ENCODE peak calls at places on chromosome 18, in seven cellular contexts. One of them, this sample, is unnamed.

GRCh38 chr18:63016270-63016669 is 300.9 kb downstream of the PHLPP1 start:
- DNase-seq in heart right ventricle: no peak
- DNase-seq in adrenal gland: peak
- DNase-seq in astrocyte of the spinal cord: peak
- DNase-seq in right lobe of liver: no peak
- DNase-seq in RWPE2: no peak
- DNase-seq in dorsolateral prefrontal cortex: no peak
- DNase-seq in this sample: peak

GRCh38 chr18:64219511-64219910 is 70.6 kb upstream of the LINC00305 start:
- DNase-seq in astrocyte of the spinal cord: no peak
- DNase-seq in adrenal gland: no peak
- DNase-seq in dorsolateral prefrontal cortex: no peak
- DNase-seq in heart right ventricle: no peak
- DNase-seq in right lobe of liver: no peak
- DNase-seq in RWPE2: no peak
- DNase-seq in this sample: no peak

GRCh38 chr18:54109131-54109683 is 115.3 kb downstream of the MBD2 start:
- DNase-seq in adrenal gland: no peak
- DNase-seq in RWPE2: no peak
- DNase-seq in heart right ventricle: no peak
- DNase-seq in dorsolateral prefrontal cortex: no peak
- DNase-seq in astrocyte of the spinal cord: no peak
- DNase-seq in right lobe of liver: no peak
- DNase-seq in this sample: no peak

GRCh38 chr18:59008302-59008974 is 131.2 kb upstream of the SEC11C start:
- DNase-seq in RWPE2: no peak
- DNase-seq in right lobe of liver: no peak
- DNase-seq in heart right ventricle: no peak
- DNase-seq in astrocyte of the spinal cord: peak
- DNase-seq in adrenal gland: no peak
- DNase-seq in dorsolateral prefrontal cortex: no peak
- DNase-seq in this sample: peak

GRCh38 chr18:9516437-9517064 is 41.2 kb downstream of the RALBP1 start:
- DNase-seq in right lobe of liver: no peak
- DNase-seq in dorsolateral prefrontal cortex: no peak
- DNase-seq in astrocyte of the spinal cord: peak
- DNase-seq in heart right ventricle: no peak
- DNase-seq in adrenal gland: no peak
- DNase-seq in RWPE2: no peak
- DNase-seq in this sample: no peak

GRCh38 chr18:5503740-5504139 is 40.1 kb downstream of the EPB41L3 start:
- DNase-seq in adrenal gland: no peak
- DNase-seq in dorsolateral prefrontal cortex: no peak
- DNase-seq in astrocyte of the spinal cord: no peak
- DNase-seq in right lobe of liver: no peak
- DNase-seq in heart right ventricle: no peak
- DNase-seq in RWPE2: no peak
- DNase-seq in this sample: no peak

GRCh38 chr18:73717570-73717969 is 430.1 kb downstream of the FBXO15 start:
- DNase-seq in heart right ventricle: no peak
- DNase-seq in right lobe of liver: no peak
- DNase-seq in RWPE2: no peak
- DNase-seq in dorsolateral prefrontal cortex: no peak
- DNase-seq in adrenal gland: no peak
- DNase-seq in astrocyte of the spinal cord: peak
- DNase-seq in this sample: peak

GRCh38 chr18:48656582-48656981 is 117.8 kb downstream of the CTIF start:
- DNase-seq in dorsolateral prefrontal cortex: no peak
- DNase-seq in astrocyte of the spinal cord: peak
- DNase-seq in right lobe of liver: no peak
- DNase-seq in adrenal gland: peak
- DNase-seq in RWPE2: no peak
- DNase-seq in heart right ventricle: no peak
- DNase-seq in this sample: no peak

GRCh38 chr18:72375628-72376027 is 168.5 kb downstream of the CBLN2 start:
- DNase-seq in adrenal gland: no peak
- DNase-seq in heart right ventricle: no peak
- DNase-seq in astrocyte of the spinal cord: peak
- DNase-seq in dorsolateral prefrontal cortex: no peak
- DNase-seq in RWPE2: no peak
- DNase-seq in right lobe of liver: no peak
- DNase-seq in this sample: no peak

GRCh38 chr18:51433881-51434280 is 236.4 kb upstream of the MEX3C start:
- DNase-seq in astrocyte of the spinal cord: no peak
- DNase-seq in right lobe of liver: no peak
- DNase-seq in RWPE2: no peak
- DNase-seq in dorsolateral prefrontal cortex: no peak
- DNase-seq in heart right ventricle: no peak
- DNase-seq in adrenal gland: no peak
- DNase-seq in this sample: no peak

GRCh38 chr18:29307231-29307630 is 1130.3 kb upstream of the CDH2 start:
- DNase-seq in right lobe of liver: no peak
- DNase-seq in astrocyte of the spinal cord: no peak
- DNase-seq in adrenal gland: no peak
- DNase-seq in RWPE2: no peak
- DNase-seq in heart right ventricle: no peak
- DNase-seq in dorsolateral prefrontal cortex: no peak
- DNase-seq in this sample: no peak

GRCh38 chr18:49461602-49461977 is 1.1 kb upstream of the DYM start:
- DNase-seq in adrenal gland: no peak
- DNase-seq in astrocyte of the spinal cord: no peak
- DNase-seq in RWPE2: no peak
- DNase-seq in dorsolateral prefrontal cortex: no peak
- DNase-seq in heart right ventricle: no peak
- DNase-seq in right lobe of liver: no peak
- DNase-seq in this sample: no peak

GRCh38 chr18:52715961-52716360 is 376.0 kb downstream of the DCC start:
- DNase-seq in RWPE2: no peak
- DNase-seq in astrocyte of the spinal cord: no peak
- DNase-seq in right lobe of liver: no peak
- DNase-seq in adrenal gland: no peak
- DNase-seq in dorsolateral prefrontal cortex: no peak
- DNase-seq in heart right ventricle: no peak
- DNase-seq in this sample: no peak

GRCh38 chr18:37452697-37453385 is 112.8 kb downstream of the CELF4 start:
- DNase-seq in dorsolateral prefrontal cortex: no peak
- DNase-seq in astrocyte of the spinal cord: no peak
- DNase-seq in RWPE2: no peak
- DNase-seq in heart right ventricle: no peak
- DNase-seq in right lobe of liver: no peak
- DNase-seq in adrenal gland: no peak
- DNase-seq in this sample: no peak

GRCh38 chr18:45245036-45245638 is 370.1 kb upstream of the SLC14A2 start:
- DNase-seq in adrenal gland: no peak
- DNase-seq in dorsolateral prefrontal cortex: no peak
- DNase-seq in right lobe of liver: no peak
- DNase-seq in astrocyte of the spinal cord: peak
- DNase-seq in heart right ventricle: no peak
- DNase-seq in RWPE2: no peak
- DNase-seq in this sample: no peak

GRCh38 chr18:13660510-13660909 is 65.8 kb downstream of the FAM210A start:
- DNase-seq in astrocyte of the spinal cord: no peak
- DNase-seq in dorsolateral prefrontal cortex: no peak
- DNase-seq in heart right ventricle: no peak
- DNase-seq in right lobe of liver: no peak
- DNase-seq in adrenal gland: no peak
- DNase-seq in RWPE2: no peak
- DNase-seq in this sample: no peak

GRCh38 chr18:8806798-8807501 is 101.6 kb downstream of the MTCL1 start:
- DNase-seq in RWPE2: no peak
- DNase-seq in dorsolateral prefrontal cortex: no peak
- DNase-seq in heart right ventricle: no peak
- DNase-seq in astrocyte of the spinal cord: no peak
- DNase-seq in right lobe of liver: no peak
- DNase-seq in adrenal gland: no peak
- DNase-seq in this sample: no peak

GRCh38 chr18:54392621-54393023 is 34.9 kb downstream of the C18orf54 start:
- DNase-seq in adrenal gland: no peak
- DNase-seq in astrocyte of the spinal cord: peak
- DNase-seq in RWPE2: no peak
- DNase-seq in heart right ventricle: no peak
- DNase-seq in right lobe of liver: no peak
- DNase-seq in dorsolateral prefrontal cortex: no peak
- DNase-seq in this sample: peak

GRCh38 chr18:72460210-72460680 is 83.9 kb downstream of the CBLN2 start:
- DNase-seq in right lobe of liver: no peak
- DNase-seq in RWPE2: no peak
- DNase-seq in adrenal gland: no peak
- DNase-seq in astrocyte of the spinal cord: peak
- DNase-seq in dorsolateral prefrontal cortex: peak
- DNase-seq in heart right ventricle: no peak
- DNase-seq in this sample: no peak

DNA sequence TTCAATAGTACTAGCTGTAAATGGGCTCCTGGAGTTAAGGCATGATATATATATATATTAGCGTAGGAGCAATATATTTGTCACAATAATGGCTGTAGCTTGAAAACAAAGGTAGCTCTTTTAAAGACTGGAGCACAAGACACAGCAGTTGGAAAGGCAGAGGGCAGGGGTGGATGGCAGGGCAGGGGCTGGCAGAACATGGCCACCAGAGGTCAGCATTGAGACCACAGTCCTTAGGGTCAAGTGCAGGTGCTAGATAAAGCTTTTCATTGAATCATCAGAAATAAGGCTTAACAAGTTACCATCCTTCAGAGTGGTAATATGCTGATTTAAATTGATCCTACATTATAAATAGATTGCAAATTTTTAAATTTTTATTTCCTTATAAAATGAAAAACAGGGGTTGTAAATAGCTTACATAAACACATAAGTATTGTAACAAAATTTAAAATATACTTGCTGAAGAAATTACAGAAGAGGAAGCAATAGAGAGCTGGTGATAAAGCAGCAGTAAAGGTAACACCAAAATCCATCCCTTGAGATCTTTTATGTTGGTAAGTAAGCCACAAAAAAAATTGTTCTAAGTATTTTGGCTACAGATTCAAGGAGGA is 161.2 kb upstream of the PIEZO2 start:
- DNase-seq in right lobe of liver: peak
- DNase-seq in dorsolateral prefrontal cortex: no peak
- DNase-seq in heart right ventricle: peak
- DNase-seq in astrocyte of the spinal cord: peak
- DNase-seq in RWPE2: no peak
- DNase-seq in adrenal gland: peak
- DNase-seq in this sample: peak
- TF ChIP-seq CTCF in right lobe of liver: peak
- TF ChIP-seq CTCF in dorsolateral prefrontal cortex: peak
- TF ChIP-seq CTCF in heart right ventricle: peak
- TF ChIP-seq CTCF in astrocyte of the spinal cord: peak
- TF ChIP-seq CTCF in RWPE2: peak
- TF ChIP-seq CTCF in adrenal gland: peak
- TF ChIP-seq CTCF in this sample: peak

GRCh38 chr18:32773187-32773712 is 427 bp upstream of the KLHL14 start:
- DNase-seq in right lobe of liver: no peak
- DNase-seq in dorsolateral prefrontal cortex: no peak
- DNase-seq in RWPE2: no peak
- DNase-seq in heart right ventricle: no peak
- DNase-seq in adrenal gland: no peak
- DNase-seq in astrocyte of the spinal cord: no peak
- DNase-seq in this sample: no peak

GRCh38 chr18:32771169-32771751 is 1.6 kb downstream of the KLHL14 start:
- DNase-seq in dorsolateral prefrontal cortex: no peak
- DNase-seq in right lobe of liver: no peak
- DNase-seq in astrocyte of the spinal cord: no peak
- DNase-seq in RWPE2: no peak
- DNase-seq in heart right ventricle: no peak
- DNase-seq in adrenal gland: no peak
- DNase-seq in this sample: no peak

GRCh38 chr18:32771871-32772499 is 838 bp downstream of the KLHL14 start:
- DNase-seq in adrenal gland: no peak
- DNase-seq in astrocyte of the spinal cord: no peak
- DNase-seq in dorsolateral prefrontal cortex: no peak
- DNase-seq in heart right ventricle: peak
- DNase-seq in right lobe of liver: no peak
- DNase-seq in RWPE2: no peak
- DNase-seq in this sample: no peak

GRCh38 chr18:32770651-32771168 is 2.1 kb downstream of the KLHL14 start:
- DNase-seq in right lobe of liver: no peak
- DNase-seq in RWPE2: no peak
- DNase-seq in astrocyte of the spinal cord: no peak
- DNase-seq in adrenal gland: no peak
- DNase-seq in heart right ventricle: no peak
- DNase-seq in dorsolateral prefrontal cortex: no peak
- DNase-seq in this sample: no peak

GRCh38 chr18:32772580-32773186 is at the start of gene KLHL14:
- DNase-seq in adrenal gland: no peak
- DNase-seq in dorsolateral prefrontal cortex: no peak
- DNase-seq in RWPE2: no peak
- DNase-seq in right lobe of liver: no peak
- DNase-seq in astrocyte of the spinal cord: no peak
- DNase-seq in heart right ventricle: no peak
- DNase-seq in this sample: no peak
- H3K4me3 ChIP-seq in adrenal gland: no peak
- H3K4me3 ChIP-seq in dorsolateral prefrontal cortex: peak
- H3K4me3 ChIP-seq in RWPE2: no peak
- H3K4me3 ChIP-seq in right lobe of liver: no peak
- H3K4me3 ChIP-seq in astrocyte of the spinal cord: peak
- H3K4me3 ChIP-seq in heart right ventricle: peak
- H3K4me3 ChIP-seq in this sample: no peak

GRCh38 chr18:43563780-43564179 is 286.5 kb upstream of the SYT4 start:
- DNase-seq in adrenal gland: peak
- DNase-seq in dorsolateral prefrontal cortex: no peak
- DNase-seq in heart right ventricle: no peak
- DNase-seq in RWPE2: no peak
- DNase-seq in right lobe of liver: no peak
- DNase-seq in astrocyte of the spinal cord: peak
- DNase-seq in this sample: no peak
- TF ChIP-seq CTCF in adrenal gland: peak
- TF ChIP-seq CTCF in dorsolateral prefrontal cortex: peak
- TF ChIP-seq CTCF in heart right ventricle: peak
- TF ChIP-seq CTCF in RWPE2: peak
- TF ChIP-seq CTCF in right lobe of liver: peak
- TF ChIP-seq CTCF in astrocyte of the spinal cord: peak
- TF ChIP-seq CTCF in this sample: no peak

DNA sequence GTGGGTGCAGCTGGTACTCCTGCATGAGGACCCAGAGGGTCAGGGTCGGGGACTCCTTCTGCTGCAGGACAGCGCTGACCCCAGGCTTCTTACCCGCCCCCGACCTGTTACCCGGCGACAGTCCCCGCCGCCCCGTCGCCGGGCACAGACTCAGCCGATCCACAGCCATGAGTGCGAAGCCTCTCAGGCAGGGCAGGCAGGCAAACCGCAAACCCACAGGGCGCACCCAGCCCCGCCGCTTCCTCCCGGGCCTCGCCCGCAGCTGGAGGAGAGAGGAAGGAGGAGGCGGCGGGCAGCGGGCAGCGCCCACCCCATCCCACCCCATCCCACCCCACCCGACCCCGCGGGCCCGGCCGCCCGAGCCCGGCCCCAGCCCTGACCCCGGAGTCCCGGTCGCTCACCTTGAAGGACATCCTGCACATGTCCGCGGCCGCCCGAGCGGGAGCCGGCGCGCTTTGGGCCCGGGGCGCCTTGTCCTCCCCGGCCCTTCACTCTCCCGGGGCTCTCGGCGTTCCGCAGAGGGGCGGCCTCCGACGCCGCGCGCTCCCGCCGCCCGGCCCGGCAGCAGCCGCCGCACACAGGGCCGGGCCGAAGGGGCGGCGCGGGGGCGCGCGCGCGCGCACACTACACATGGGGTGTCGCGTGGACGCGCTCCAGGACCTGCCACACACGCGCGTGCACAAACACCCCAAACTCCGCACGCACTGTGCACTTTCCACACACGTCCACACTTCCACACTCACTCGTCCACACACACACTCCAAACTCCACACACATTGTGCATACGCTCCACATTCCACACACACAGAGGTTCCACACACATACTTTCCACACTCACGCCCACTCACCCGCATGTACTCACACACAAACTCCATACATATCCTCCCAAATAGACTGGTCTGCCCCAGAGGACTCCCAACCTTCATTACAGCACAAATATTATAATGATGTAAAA is at the start of gene ANKRD29:
- DNase-seq in RWPE2: peak
- DNase-seq in heart right ventricle: peak
- DNase-seq in adrenal gland: no peak
- DNase-seq in astrocyte of the spinal cord: peak
- DNase-seq in dorsolateral prefrontal cortex: peak
- DNase-seq in right lobe of liver: no peak
- DNase-seq in this sample: no peak
- H3K4me3 ChIP-seq in RWPE2: peak
- H3K4me3 ChIP-seq in heart right ventricle: peak
- H3K4me3 ChIP-seq in adrenal gland: peak
- H3K4me3 ChIP-seq in astrocyte of the spinal cord: peak
- H3K4me3 ChIP-seq in dorsolateral prefrontal cortex: peak
- H3K4me3 ChIP-seq in right lobe of liver: peak
- H3K4me3 ChIP-seq in this sample: peak